ENCODE peak calls at places on chromosomes 4 and X, in ten cellular contexts. One of them, this sample, is unnamed.

GRCh38 chr4:41143721-41144379 is 70.5 kb downstream of the APBB2 start:
- DNase-seq in fibroblast of mammary gland: peak
- DNase-seq in neural progenitor cell: no peak
- DNase-seq in AG04449: no peak
- DNase-seq in thoracic aorta: no peak
- DNase-seq in sigmoid colon: no peak
- DNase-seq in heart left ventricle: no peak
- DNase-seq in K562: no peak
- DNase-seq in psoas muscle: no peak
- DNase-seq in heart right ventricle: no peak
- DNase-seq in this sample: peak

GRCh38 chr4:99816611-99817309 is at the start of gene DAPP1:
- DNase-seq in fibroblast of mammary gland: no peak
- DNase-seq in neural progenitor cell: no peak
- DNase-seq in AG04449: no peak
- DNase-seq in thoracic aorta: no peak
- DNase-seq in sigmoid colon: peak
- DNase-seq in heart left ventricle: no peak
- DNase-seq in K562: no peak
- DNase-seq in psoas muscle: peak
- DNase-seq in heart right ventricle: peak
- DNase-seq in this sample: no peak

GRCh38 chrX:1462596-1463251 is 10.0 kb upstream of the ASMTL start:
- DNase-seq in fibroblast of mammary gland: peak
- DNase-seq in neural progenitor cell: no peak
- DNase-seq in AG04449: peak
- DNase-seq in thoracic aorta: no peak
- DNase-seq in sigmoid colon: peak
- DNase-seq in heart left ventricle: peak
- DNase-seq in K562: no peak
- DNase-seq in psoas muscle: no peak
- DNase-seq in heart right ventricle: no peak
- DNase-seq in this sample: peak

GRCh38 chr4:20044502-20044911 is 207.2 kb upstream of the SLIT2 start:
- DNase-seq in fibroblast of mammary gland: no peak
- DNase-seq in neural progenitor cell: no peak
- DNase-seq in AG04449: peak
- DNase-seq in thoracic aorta: no peak
- DNase-seq in sigmoid colon: no peak
- DNase-seq in heart left ventricle: no peak
- DNase-seq in K562: no peak
- DNase-seq in psoas muscle: no peak
- DNase-seq in heart right ventricle: no peak
- DNase-seq in this sample: peak

GRCh38 chr4:184439386-184439785 is 35.0 kb downstream of the IRF2 start:
- DNase-seq in fibroblast of mammary gland: no peak
- DNase-seq in neural progenitor cell: no peak
- DNase-seq in AG04449: no peak
- DNase-seq in thoracic aorta: no peak
- DNase-seq in sigmoid colon: no peak
- DNase-seq in heart left ventricle: no peak
- DNase-seq in K562: no peak
- DNase-seq in psoas muscle: no peak
- DNase-seq in heart right ventricle: no peak
- DNase-seq in this sample: no peak

GRCh38 chr4:38131371-38132139 is 171.4 kb downstream of the PTTG2 start:
- DNase-seq in fibroblast of mammary gland: peak
- DNase-seq in neural progenitor cell: peak
- DNase-seq in AG04449: no peak
- DNase-seq in thoracic aorta: no peak
- DNase-seq in sigmoid colon: no peak
- DNase-seq in heart left ventricle: no peak
- DNase-seq in K562: no peak
- DNase-seq in psoas muscle: no peak
- DNase-seq in heart right ventricle: no peak
- DNase-seq in this sample: peak

GRCh38 chrX:20197641-20198210 is 56.1 kb upstream of the EIF1AX start:
- DNase-seq in fibroblast of mammary gland: no peak
- DNase-seq in neural progenitor cell: no peak
- DNase-seq in AG04449: no peak
- DNase-seq in thoracic aorta: no peak
- DNase-seq in sigmoid colon: no peak
- DNase-seq in heart left ventricle: no peak
- DNase-seq in K562: no peak
- DNase-seq in psoas muscle: no peak
- DNase-seq in heart right ventricle: no peak
- DNase-seq in this sample: peak

GRCh38 chr4:149605601-149606378 is 209.9 kb downstream of the IQCM start:
- DNase-seq in fibroblast of mammary gland: peak
- DNase-seq in neural progenitor cell: no peak
- DNase-seq in AG04449: peak
- DNase-seq in thoracic aorta: no peak
- DNase-seq in sigmoid colon: no peak
- DNase-seq in heart left ventricle: no peak
- DNase-seq in K562: no peak
- DNase-seq in psoas muscle: no peak
- DNase-seq in heart right ventricle: no peak
- DNase-seq in this sample: peak

GRCh38 chrX:134619838-134620237 is 38.4 kb downstream of the PLAC1 start:
- DNase-seq in fibroblast of mammary gland: no peak
- DNase-seq in neural progenitor cell: no peak
- DNase-seq in AG04449: no peak
- DNase-seq in thoracic aorta: no peak
- DNase-seq in sigmoid colon: no peak
- DNase-seq in heart left ventricle: no peak
- DNase-seq in K562: no peak
- DNase-seq in psoas muscle: no peak
- DNase-seq in heart right ventricle: no peak
- DNase-seq in this sample: no peak

GRCh38 chr4:73608677-73609594 is 11.3 kb downstream of the RASSF6 start:
- DNase-seq in fibroblast of mammary gland: peak
- DNase-seq in neural progenitor cell: no peak
- DNase-seq in AG04449: no peak
- DNase-seq in thoracic aorta: no peak
- DNase-seq in sigmoid colon: no peak
- DNase-seq in heart left ventricle: no peak
- DNase-seq in K562: no peak
- DNase-seq in psoas muscle: no peak
- DNase-seq in heart right ventricle: no peak
- DNase-seq in this sample: peak
- TF ChIP-seq CTCF in fibroblast of mammary gland: no peak
- TF ChIP-seq CTCF in neural progenitor cell: no peak
- TF ChIP-seq CTCF in AG04449: no peak
- TF ChIP-seq CTCF in thoracic aorta: no peak
- TF ChIP-seq CTCF in sigmoid colon: no peak
- TF ChIP-seq CTCF in heart left ventricle: no peak
- TF ChIP-seq CTCF in K562: no peak
- TF ChIP-seq CTCF in psoas muscle: no peak
- TF ChIP-seq CTCF in heart right ventricle: no peak
- TF ChIP-seq CTCF in this sample: no peak

GRCh38 chr4:102761902-102762301 is 1.1 kb upstream of the MANBA start:
- DNase-seq in fibroblast of mammary gland: no peak
- DNase-seq in neural progenitor cell: no peak
- DNase-seq in AG04449: no peak
- DNase-seq in thoracic aorta: no peak
- DNase-seq in sigmoid colon: no peak
- DNase-seq in heart left ventricle: no peak
- DNase-seq in K562: no peak
- DNase-seq in psoas muscle: no peak
- DNase-seq in heart right ventricle: no peak
- DNase-seq in this sample: no peak
- H3K4me3 ChIP-seq in fibroblast of mammary gland: peak
- H3K4me3 ChIP-seq in neural progenitor cell: peak
- H3K4me3 ChIP-seq in AG04449: peak
- H3K4me3 ChIP-seq in thoracic aorta: peak
- H3K4me3 ChIP-seq in sigmoid colon: no peak
- H3K4me3 ChIP-seq in heart left ventricle: no peak
- H3K4me3 ChIP-seq in K562: no peak
- H3K4me3 ChIP-seq in psoas muscle: peak
- H3K4me3 ChIP-seq in heart right ventricle: peak
- H3K4me3 ChIP-seq in this sample: no peak

GRCh38 chrX:81021478-81021877 is 180.2 kb downstream of the HMGN5 start:
- DNase-seq in fibroblast of mammary gland: no peak
- DNase-seq in neural progenitor cell: no peak
- DNase-seq in AG04449: no peak
- DNase-seq in thoracic aorta: no peak
- DNase-seq in sigmoid colon: no peak
- DNase-seq in heart left ventricle: no peak
- DNase-seq in K562: no peak
- DNase-seq in psoas muscle: no peak
- DNase-seq in heart right ventricle: no peak
- DNase-seq in this sample: no peak
- TF ChIP-seq CTCF in fibroblast of mammary gland: no peak
- TF ChIP-seq CTCF in neural progenitor cell: no peak
- TF ChIP-seq CTCF in AG04449: no peak
- TF ChIP-seq CTCF in thoracic aorta: no peak
- TF ChIP-seq CTCF in sigmoid colon: no peak
- TF ChIP-seq CTCF in heart left ventricle: no peak
- TF ChIP-seq CTCF in K562: no peak
- TF ChIP-seq CTCF in psoas muscle: no peak
- TF ChIP-seq CTCF in heart right ventricle: no peak
- TF ChIP-seq CTCF in this sample: no peak

DNA sequence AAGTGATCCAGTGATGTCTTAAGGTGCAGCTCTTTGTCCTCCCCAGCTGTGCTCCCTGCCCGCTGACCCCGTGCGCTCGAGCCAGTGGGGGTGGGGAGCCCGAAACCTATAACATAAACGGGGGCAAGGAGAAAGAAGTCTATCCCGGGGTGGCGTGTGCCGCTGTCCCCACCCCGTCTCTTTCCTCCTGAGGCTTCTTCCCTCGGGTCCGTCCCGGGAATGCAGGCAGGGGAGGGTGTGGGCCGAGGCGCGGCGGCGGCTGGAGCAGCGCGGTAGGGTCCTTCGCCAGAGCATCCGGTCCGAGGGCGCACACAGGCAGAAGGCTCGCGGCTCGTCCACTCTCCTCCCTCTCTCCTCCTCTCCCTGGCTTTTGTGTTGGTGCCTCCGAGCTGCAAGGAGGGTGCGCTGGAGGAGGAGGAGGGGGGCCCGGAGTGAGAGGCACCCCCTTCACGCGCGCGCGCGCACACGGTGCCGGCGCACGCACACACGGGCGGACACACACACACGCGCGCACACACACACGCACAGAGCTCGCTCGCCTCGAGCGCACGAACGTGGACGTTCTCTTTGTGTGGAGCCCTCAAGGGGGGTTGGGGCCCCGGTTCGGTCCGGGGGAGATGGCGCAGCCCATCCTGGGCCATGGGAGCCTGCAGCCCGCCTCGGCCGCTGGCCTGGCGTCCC is at the start of gene RAB33A:
- DNase-seq in fibroblast of mammary gland: no peak
- DNase-seq in neural progenitor cell: peak
- DNase-seq in AG04449: no peak
- DNase-seq in thoracic aorta: no peak
- DNase-seq in sigmoid colon: peak
- DNase-seq in heart left ventricle: no peak
- DNase-seq in K562: no peak
- DNase-seq in psoas muscle: peak
- DNase-seq in heart right ventricle: peak
- DNase-seq in this sample: peak
- H3K4me3 ChIP-seq in fibroblast of mammary gland: peak
- H3K4me3 ChIP-seq in neural progenitor cell: peak
- H3K4me3 ChIP-seq in AG04449: peak
- H3K4me3 ChIP-seq in thoracic aorta: peak
- H3K4me3 ChIP-seq in sigmoid colon: peak
- H3K4me3 ChIP-seq in heart left ventricle: peak
- H3K4me3 ChIP-seq in K562: no peak
- H3K4me3 ChIP-seq in psoas muscle: peak
- H3K4me3 ChIP-seq in heart right ventricle: peak
- H3K4me3 ChIP-seq in this sample: peak

GRCh38 chr4:79576480-79576803 is 168.4 kb upstream of the GK2 start:
- DNase-seq in fibroblast of mammary gland: peak
- DNase-seq in neural progenitor cell: peak
- DNase-seq in AG04449: no peak
- DNase-seq in thoracic aorta: no peak
- DNase-seq in sigmoid colon: no peak
- DNase-seq in heart left ventricle: no peak
- DNase-seq in K562: peak
- DNase-seq in psoas muscle: no peak
- DNase-seq in heart right ventricle: no peak
- DNase-seq in this sample: peak
- TF ChIP-seq CTCF in fibroblast of mammary gland: peak
- TF ChIP-seq CTCF in neural progenitor cell: peak
- TF ChIP-seq CTCF in AG04449: peak
- TF ChIP-seq CTCF in thoracic aorta: no peak
- TF ChIP-seq CTCF in sigmoid colon: no peak
- TF ChIP-seq CTCF in heart left ventricle: peak
- TF ChIP-seq CTCF in K562: peak
- TF ChIP-seq CTCF in psoas muscle: peak
- TF ChIP-seq CTCF in heart right ventricle: peak
- TF ChIP-seq CTCF in this sample: peak